ENCODE peak calls at places on chromosomes 6 and 20, in seven cellular contexts. One of them, this sample, is unnamed.

GRCh38 chr6:120871416-120872261 is 462.6 kb downstream of the TBC1D32 start:
- DNase-seq in AG09309: no peak
- DNase-seq in GM04504: no peak
- DNase-seq in fibroblast of the aortic adventitia: no peak
- DNase-seq in ACHN: no peak
- DNase-seq in Calu3: no peak
- DNase-seq in activated CD4-positive, alpha-beta T cell treated with anti-CD3 and anti-CD28 coated beads for 1 hour: no peak
- DNase-seq in this sample: no peak

GRCh38 chr20:4866429-4866828 is 134.9 kb downstream of the SLC23A2 start:
- DNase-seq in AG09309: no peak
- DNase-seq in GM04504: no peak
- DNase-seq in fibroblast of the aortic adventitia: no peak
- DNase-seq in ACHN: no peak
- DNase-seq in Calu3: no peak
- DNase-seq in activated CD4-positive, alpha-beta T cell treated with anti-CD3 and anti-CD28 coated beads for 1 hour: no peak
- DNase-seq in this sample: no peak

GRCh38 chr6:119526609-119527605 is 177.3 kb upstream of the MAN1A1 start:
- DNase-seq in AG09309: no peak
- DNase-seq in GM04504: no peak
- DNase-seq in fibroblast of the aortic adventitia: peak
- DNase-seq in ACHN: no peak
- DNase-seq in Calu3: no peak
- DNase-seq in activated CD4-positive, alpha-beta T cell treated with anti-CD3 and anti-CD28 coated beads for 1 hour: no peak
- DNase-seq in this sample: no peak

GRCh38 chr6:1917628-1918371 is 308.1 kb downstream of the FOXC1 start:
- DNase-seq in AG09309: no peak
- DNase-seq in GM04504: peak
- DNase-seq in fibroblast of the aortic adventitia: peak
- DNase-seq in ACHN: peak
- DNase-seq in Calu3: peak
- DNase-seq in activated CD4-positive, alpha-beta T cell treated with anti-CD3 and anti-CD28 coated beads for 1 hour: no peak
- DNase-seq in this sample: peak

GRCh38 chr20:52681288-52681687 is 290.9 kb upstream of the TSHZ2 start:
- DNase-seq in AG09309: no peak
- DNase-seq in GM04504: no peak
- DNase-seq in fibroblast of the aortic adventitia: no peak
- DNase-seq in ACHN: no peak
- DNase-seq in Calu3: no peak
- DNase-seq in activated CD4-positive, alpha-beta T cell treated with anti-CD3 and anti-CD28 coated beads for 1 hour: no peak
- DNase-seq in this sample: no peak

GRCh38 chr6:132076452-132076851 is 125.3 kb upstream of the CCN2 start:
- DNase-seq in AG09309: no peak
- DNase-seq in GM04504: no peak
- DNase-seq in fibroblast of the aortic adventitia: no peak
- DNase-seq in ACHN: no peak
- DNase-seq in Calu3: no peak
- DNase-seq in activated CD4-positive, alpha-beta T cell treated with anti-CD3 and anti-CD28 coated beads for 1 hour: no peak
- DNase-seq in this sample: no peak

GRCh38 chr20:59010995-59011873 is 4.2 kb upstream of the CTSZ start:
- DNase-seq in AG09309: peak
- DNase-seq in GM04504: peak
- DNase-seq in fibroblast of the aortic adventitia: peak
- DNase-seq in ACHN: peak
- DNase-seq in Calu3: peak
- DNase-seq in activated CD4-positive, alpha-beta T cell treated with anti-CD3 and anti-CD28 coated beads for 1 hour: no peak
- DNase-seq in this sample: no peak

GRCh38 chr6:119148825-119149525 is 70.5 kb upstream of the FAM184A start:
- DNase-seq in AG09309: no peak
- DNase-seq in GM04504: no peak
- DNase-seq in fibroblast of the aortic adventitia: peak
- DNase-seq in ACHN: no peak
- DNase-seq in Calu3: no peak
- DNase-seq in activated CD4-positive, alpha-beta T cell treated with anti-CD3 and anti-CD28 coated beads for 1 hour: no peak
- DNase-seq in this sample: no peak

GRCh38 chr20:47727170-47727880 is 58.0 kb downstream of the SULF2 start:
- DNase-seq in AG09309: no peak
- DNase-seq in GM04504: no peak
- DNase-seq in fibroblast of the aortic adventitia: no peak
- DNase-seq in ACHN: no peak
- DNase-seq in Calu3: no peak
- DNase-seq in activated CD4-positive, alpha-beta T cell treated with anti-CD3 and anti-CD28 coated beads for 1 hour: peak
- DNase-seq in this sample: peak

GRCh38 chr6:144582939-144583613 is 297.9 kb downstream of the UTRN start:
- DNase-seq in AG09309: no peak
- DNase-seq in GM04504: no peak
- DNase-seq in fibroblast of the aortic adventitia: peak
- DNase-seq in ACHN: peak
- DNase-seq in Calu3: no peak
- DNase-seq in activated CD4-positive, alpha-beta T cell treated with anti-CD3 and anti-CD28 coated beads for 1 hour: no peak
- DNase-seq in this sample: peak

GRCh38 chr6:168119539-168119938 is 40.5 kb upstream of the FRMD1 start:
- DNase-seq in AG09309: no peak
- DNase-seq in GM04504: no peak
- DNase-seq in fibroblast of the aortic adventitia: no peak
- DNase-seq in ACHN: no peak
- DNase-seq in Calu3: no peak
- DNase-seq in activated CD4-positive, alpha-beta T cell treated with anti-CD3 and anti-CD28 coated beads for 1 hour: no peak
- DNase-seq in this sample: no peak

GRCh38 chr6:13673825-13674444 is 37.7 kb downstream of the RANBP9 start:
- DNase-seq in AG09309: no peak
- DNase-seq in GM04504: no peak
- DNase-seq in fibroblast of the aortic adventitia: no peak
- DNase-seq in ACHN: no peak
- DNase-seq in Calu3: no peak
- DNase-seq in activated CD4-positive, alpha-beta T cell treated with anti-CD3 and anti-CD28 coated beads for 1 hour: no peak
- DNase-seq in this sample: no peak

GRCh38 chr6:4008324-4009047 is 70.5 kb downstream of the FAM217A start:
- DNase-seq in AG09309: peak
- DNase-seq in GM04504: peak
- DNase-seq in fibroblast of the aortic adventitia: peak
- DNase-seq in ACHN: peak
- DNase-seq in Calu3: peak
- DNase-seq in activated CD4-positive, alpha-beta T cell treated with anti-CD3 and anti-CD28 coated beads for 1 hour: no peak
- DNase-seq in this sample: peak

GRCh38 chr6:163001341-163001740 is 273.6 kb downstream of the PACRG start:
- DNase-seq in AG09309: no peak
- DNase-seq in GM04504: no peak
- DNase-seq in fibroblast of the aortic adventitia: no peak
- DNase-seq in ACHN: no peak
- DNase-seq in Calu3: no peak
- DNase-seq in activated CD4-positive, alpha-beta T cell treated with anti-CD3 and anti-CD28 coated beads for 1 hour: no peak
- DNase-seq in this sample: no peak

GRCh38 chr6:70312165-70312564 is 9.3 kb upstream of the COL9A1 start:
- DNase-seq in AG09309: peak
- DNase-seq in GM04504: peak
- DNase-seq in fibroblast of the aortic adventitia: peak
- DNase-seq in ACHN: peak
- DNase-seq in Calu3: peak
- DNase-seq in activated CD4-positive, alpha-beta T cell treated with anti-CD3 and anti-CD28 coated beads for 1 hour: no peak
- DNase-seq in this sample: no peak

GRCh38 chr20:20130399-20130798 is 78.1 kb downstream of the CFAP61 start:
- DNase-seq in AG09309: no peak
- DNase-seq in GM04504: no peak
- DNase-seq in fibroblast of the aortic adventitia: peak
- DNase-seq in ACHN: peak
- DNase-seq in Calu3: no peak
- DNase-seq in activated CD4-positive, alpha-beta T cell treated with anti-CD3 and anti-CD28 coated beads for 1 hour: no peak
- DNase-seq in this sample: peak

This sample was measured in small intestine.